ENCODE peak calls at places on chromosome 3, in five cellular contexts. P is sigmoid colon; N is stimulated activated CD8-positive, alpha-beta memory T cell treated with anti-CD3 and anti-CD28 coated beads, Interleukin-4, amount 100 ng/mL, for 24 hours; V is central memory CD4-positive, alpha-beta T cell; J is adrenal gland. R is an unnamed sample.

GRCh38 chr3:120841264-120841663 is 66.7 kb upstream of the STXBP5L start:
- DNase-seq in N (no peak), J (no peak), V (no peak), P (no peak), R (no peak)

GRCh38 chr3:86418861-86419260 is 572.1 kb downstream of the VGLL3 start:
- DNase-seq in N (no peak), V (no peak), J (no peak), P (no peak), R (no peak)

GRCh38 chr3:122094125-122094524 is 39.0 kb downstream of the CD86 start:
- DNase-seq in V (no peak), P (no peak), N (no peak), J (no peak), R (no peak)

GRCh38 chr3:35492846-35493245 is 146.5 kb upstream of the ARPP21 start:
- DNase-seq in N (no peak), P (no peak), V (no peak), J (no peak), R (no peak)

GRCh38 chr3:151772825-151773480 is 39.2 kb downstream of the AADACL2 start:
- DNase-seq in J (no peak), V (no peak), P (no peak), N (no peak), R (no peak)

GRCh38 chr3:194604837-194605236 is 28.4 kb downstream of the TMEM44 start:
- DNase-seq in V (no peak), N (no peak), P (no peak), J (no peak), R (no peak)

GRCh38 chr3:148203263-148204010 is 494.3 kb upstream of the AGTR1 start:
- DNase-seq in J (no peak), N (no peak), V (no peak), P (no peak), R (no peak)

GRCh38 chr3:45682786-45683185 is 6.4 kb upstream of the SACM1L start:
- DNase-seq in V (no peak), P (no peak), N (no peak), J (no peak), R (no peak)

GRCh38 chr3:24270204-24270671 is 224.4 kb downstream of the THRB start:
- DNase-seq in P (no peak), N (no peak), J (no peak), V (no peak), R (no peak)

R was measured in Jurkat, Clone E6-1.